ENCODE peak calls at places on chromosomes 5 and 9, in ten cellular contexts. One of them, this sample, is unnamed.

GRCh38 chr9:127735530-127736176 is 559 bp upstream of the TOR2A start:
- DNase-seq in AG04449: no peak
- DNase-seq in SK-N-SH: no peak
- DNase-seq in K562: no peak
- DNase-seq in A549: no peak
- DNase-seq in transverse colon: no peak
- DNase-seq in hepatocyte: no peak
- DNase-seq in Peyer's patch: no peak
- DNase-seq in mammary epithelial cell: no peak
- DNase-seq in cardiac muscle cell: no peak
- DNase-seq in this sample: no peak

GRCh38 chr9:100637787-100638186 is 59.9 kb downstream of the CAVIN4 start:
- DNase-seq in A549: no peak
- DNase-seq in AG04449: no peak
- DNase-seq in cardiac muscle cell: no peak
- DNase-seq in K562: no peak
- DNase-seq in Peyer's patch: no peak
- DNase-seq in transverse colon: no peak
- DNase-seq in mammary epithelial cell: no peak
- DNase-seq in SK-N-SH: no peak
- DNase-seq in hepatocyte: peak
- DNase-seq in this sample: no peak

GRCh38 chr5:173012882-173013281 is 29.3 kb downstream of the ATP6V0E1 start:
- DNase-seq in SK-N-SH: no peak
- DNase-seq in K562: no peak
- DNase-seq in mammary epithelial cell: no peak
- DNase-seq in A549: no peak
- DNase-seq in transverse colon: no peak
- DNase-seq in Peyer's patch: no peak
- DNase-seq in hepatocyte: no peak
- DNase-seq in cardiac muscle cell: no peak
- DNase-seq in AG04449: no peak
- DNase-seq in this sample: no peak

GRCh38 chr9:95076696-95077052 is 240.8 kb downstream of the FANCC start:
- DNase-seq in hepatocyte: no peak
- DNase-seq in A549: no peak
- DNase-seq in cardiac muscle cell: no peak
- DNase-seq in SK-N-SH: no peak
- DNase-seq in K562: no peak
- DNase-seq in Peyer's patch: no peak
- DNase-seq in AG04449: no peak
- DNase-seq in transverse colon: no peak
- DNase-seq in mammary epithelial cell: no peak
- DNase-seq in this sample: no peak

GRCh38 chr9:73753171-73753570 is 601.5 kb downstream of the ANXA1 start:
- DNase-seq in SK-N-SH: no peak
- DNase-seq in hepatocyte: no peak
- DNase-seq in K562: no peak
- DNase-seq in cardiac muscle cell: no peak
- DNase-seq in transverse colon: no peak
- DNase-seq in A549: no peak
- DNase-seq in AG04449: no peak
- DNase-seq in Peyer's patch: no peak
- DNase-seq in mammary epithelial cell: peak
- DNase-seq in this sample: no peak

GRCh38 chr5:170631471-170632195 is 127.8 kb downstream of the KCNIP1 start:
- DNase-seq in K562: peak
- DNase-seq in cardiac muscle cell: peak
- DNase-seq in Peyer's patch: no peak
- DNase-seq in transverse colon: no peak
- DNase-seq in hepatocyte: peak
- DNase-seq in mammary epithelial cell: no peak
- DNase-seq in A549: peak
- DNase-seq in SK-N-SH: peak
- DNase-seq in AG04449: no peak
- DNase-seq in this sample: no peak

GRCh38 chr9:32968101-32969011 is 33.1 kb downstream of the APTX start:
- DNase-seq in SK-N-SH: peak
- DNase-seq in AG04449: no peak
- DNase-seq in transverse colon: peak
- DNase-seq in Peyer's patch: no peak
- DNase-seq in K562: peak
- DNase-seq in A549: peak
- DNase-seq in hepatocyte: peak
- DNase-seq in mammary epithelial cell: peak
- DNase-seq in cardiac muscle cell: peak
- DNase-seq in this sample: no peak

GRCh38 chr9:120545691-120546565 is 34.0 kb downstream of the CDK5RAP2 start:
- DNase-seq in A549: no peak
- DNase-seq in mammary epithelial cell: no peak
- DNase-seq in hepatocyte: no peak
- DNase-seq in Peyer's patch: no peak
- DNase-seq in AG04449: no peak
- DNase-seq in transverse colon: no peak
- DNase-seq in cardiac muscle cell: no peak
- DNase-seq in SK-N-SH: no peak
- DNase-seq in K562: no peak
- DNase-seq in this sample: no peak

GRCh38 chr5:166507810-166508419 is 1783.5 kb upstream of the WWC1 start:
- DNase-seq in K562: no peak
- DNase-seq in transverse colon: no peak
- DNase-seq in A549: no peak
- DNase-seq in cardiac muscle cell: no peak
- DNase-seq in hepatocyte: no peak
- DNase-seq in SK-N-SH: no peak
- DNase-seq in mammary epithelial cell: no peak
- DNase-seq in Peyer's patch: no peak
- DNase-seq in AG04449: no peak
- DNase-seq in this sample: no peak

GRCh38 chr9:2127486-2127885 is 112.3 kb downstream of the SMARCA2 start:
- DNase-seq in Peyer's patch: no peak
- DNase-seq in SK-N-SH: no peak
- DNase-seq in AG04449: peak
- DNase-seq in mammary epithelial cell: no peak
- DNase-seq in A549: no peak
- DNase-seq in hepatocyte: no peak
- DNase-seq in cardiac muscle cell: no peak
- DNase-seq in transverse colon: no peak
- DNase-seq in K562: no peak
- DNase-seq in this sample: peak

GRCh38 chr9:2122299-2122698 is 107.2 kb downstream of the SMARCA2 start:
- DNase-seq in cardiac muscle cell: no peak
- DNase-seq in SK-N-SH: no peak
- DNase-seq in mammary epithelial cell: no peak
- DNase-seq in Peyer's patch: no peak
- DNase-seq in hepatocyte: no peak
- DNase-seq in transverse colon: no peak
- DNase-seq in A549: no peak
- DNase-seq in AG04449: no peak
- DNase-seq in K562: no peak
- DNase-seq in this sample: no peak

GRCh38 chr9:2128611-2129010 is 113.5 kb downstream of the SMARCA2 start:
- DNase-seq in Peyer's patch: no peak
- DNase-seq in K562: no peak
- DNase-seq in SK-N-SH: no peak
- DNase-seq in transverse colon: no peak
- DNase-seq in cardiac muscle cell: no peak
- DNase-seq in AG04449: no peak
- DNase-seq in hepatocyte: no peak
- DNase-seq in mammary epithelial cell: no peak
- DNase-seq in A549: no peak
- DNase-seq in this sample: no peak

GRCh38 chr9:2125909-2126308 is 110.8 kb downstream of the SMARCA2 start:
- DNase-seq in mammary epithelial cell: no peak
- DNase-seq in transverse colon: no peak
- DNase-seq in cardiac muscle cell: no peak
- DNase-seq in SK-N-SH: no peak
- DNase-seq in A549: no peak
- DNase-seq in K562: no peak
- DNase-seq in Peyer's patch: no peak
- DNase-seq in AG04449: no peak
- DNase-seq in hepatocyte: no peak
- DNase-seq in this sample: no peak

DNA sequence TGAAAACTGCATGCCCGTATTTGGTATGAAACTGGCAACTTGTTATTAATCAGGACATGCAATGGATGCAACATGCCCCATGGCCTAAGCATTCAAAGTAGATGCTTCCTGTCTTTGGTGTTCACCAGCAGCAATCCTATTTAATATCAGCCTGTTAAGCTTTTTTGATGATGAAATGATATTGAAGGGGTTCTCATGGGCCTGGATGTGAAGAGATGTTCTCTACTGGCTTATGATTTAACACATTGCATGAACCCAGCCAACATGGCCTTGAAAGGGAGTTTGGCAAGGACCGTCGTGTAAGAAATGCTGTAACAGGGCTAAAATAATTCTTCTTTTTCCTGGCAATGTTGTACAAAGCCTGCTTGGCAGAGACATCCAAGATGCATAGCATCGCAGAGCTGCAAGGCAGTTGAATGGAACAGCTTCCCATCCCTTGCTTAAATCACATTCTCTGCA is 111.2 kb downstream of the SMARCA2 start:
- DNase-seq in hepatocyte: no peak
- DNase-seq in K562: no peak
- DNase-seq in AG04449: no peak
- DNase-seq in mammary epithelial cell: no peak
- DNase-seq in cardiac muscle cell: no peak
- DNase-seq in transverse colon: no peak
- DNase-seq in SK-N-SH: no peak
- DNase-seq in A549: no peak
- DNase-seq in Peyer's patch: no peak
- DNase-seq in this sample: no peak
- H3K4me3 ChIP-seq in hepatocyte: no peak
- H3K4me3 ChIP-seq in K562: no peak
- H3K4me3 ChIP-seq in AG04449: no peak
- H3K4me3 ChIP-seq in mammary epithelial cell: no peak
- H3K4me3 ChIP-seq in cardiac muscle cell: no peak
- H3K4me3 ChIP-seq in transverse colon: no peak
- H3K4me3 ChIP-seq in SK-N-SH: no peak
- H3K4me3 ChIP-seq in A549: no peak
- H3K4me3 ChIP-seq in Peyer's patch: no peak
- H3K4me3 ChIP-seq in this sample: no peak

GRCh38 chr9:79955300-79955699 is 383.5 kb downstream of the TLE4 start:
- DNase-seq in Peyer's patch: no peak
- DNase-seq in hepatocyte: no peak
- DNase-seq in transverse colon: no peak
- DNase-seq in K562: no peak
- DNase-seq in AG04449: no peak
- DNase-seq in A549: no peak
- DNase-seq in SK-N-SH: no peak
- DNase-seq in cardiac muscle cell: no peak
- DNase-seq in mammary epithelial cell: no peak
- DNase-seq in this sample: no peak
- TF ChIP-seq CTCF in Peyer's patch: peak
- TF ChIP-seq CTCF in hepatocyte: peak
- TF ChIP-seq CTCF in transverse colon: peak
- TF ChIP-seq CTCF in K562: no peak
- TF ChIP-seq CTCF in AG04449: peak
- TF ChIP-seq CTCF in A549: no peak
- TF ChIP-seq CTCF in SK-N-SH: peak
- TF ChIP-seq CTCF in cardiac muscle cell: peak
- TF ChIP-seq CTCF in mammary epithelial cell: peak
- TF ChIP-seq CTCF in this sample: peak

GRCh38 chr9:98218562-98219363 is 26.3 kb upstream of the CORO2A start:
- DNase-seq in SK-N-SH: no peak
- DNase-seq in K562: no peak
- DNase-seq in Peyer's patch: no peak
- DNase-seq in AG04449: peak
- DNase-seq in A549: no peak
- DNase-seq in mammary epithelial cell: no peak
- DNase-seq in cardiac muscle cell: no peak
- DNase-seq in hepatocyte: no peak
- DNase-seq in transverse colon: no peak
- DNase-seq in this sample: no peak

GRCh38 chr9:98220911-98221310 is 28.5 kb upstream of the CORO2A start:
- DNase-seq in SK-N-SH: no peak
- DNase-seq in cardiac muscle cell: no peak
- DNase-seq in AG04449: no peak
- DNase-seq in K562: no peak
- DNase-seq in mammary epithelial cell: no peak
- DNase-seq in hepatocyte: no peak
- DNase-seq in A549: no peak
- DNase-seq in transverse colon: no peak
- DNase-seq in Peyer's patch: no peak
- DNase-seq in this sample: no peak

GRCh38 chr9:98219364-98219716 is 26.9 kb upstream of the CORO2A start:
- DNase-seq in Peyer's patch: no peak
- DNase-seq in cardiac muscle cell: no peak
- DNase-seq in A549: no peak
- DNase-seq in AG04449: no peak
- DNase-seq in SK-N-SH: no peak
- DNase-seq in hepatocyte: no peak
- DNase-seq in transverse colon: no peak
- DNase-seq in mammary epithelial cell: no peak
- DNase-seq in K562: no peak
- DNase-seq in this sample: no peak

GRCh38 chr9:98217255-98217654 is 24.8 kb upstream of the CORO2A start:
- DNase-seq in cardiac muscle cell: no peak
- DNase-seq in AG04449: no peak
- DNase-seq in A549: no peak
- DNase-seq in transverse colon: no peak
- DNase-seq in SK-N-SH: no peak
- DNase-seq in mammary epithelial cell: no peak
- DNase-seq in hepatocyte: no peak
- DNase-seq in K562: no peak
- DNase-seq in Peyer's patch: no peak
- DNase-seq in this sample: no peak

DNA sequence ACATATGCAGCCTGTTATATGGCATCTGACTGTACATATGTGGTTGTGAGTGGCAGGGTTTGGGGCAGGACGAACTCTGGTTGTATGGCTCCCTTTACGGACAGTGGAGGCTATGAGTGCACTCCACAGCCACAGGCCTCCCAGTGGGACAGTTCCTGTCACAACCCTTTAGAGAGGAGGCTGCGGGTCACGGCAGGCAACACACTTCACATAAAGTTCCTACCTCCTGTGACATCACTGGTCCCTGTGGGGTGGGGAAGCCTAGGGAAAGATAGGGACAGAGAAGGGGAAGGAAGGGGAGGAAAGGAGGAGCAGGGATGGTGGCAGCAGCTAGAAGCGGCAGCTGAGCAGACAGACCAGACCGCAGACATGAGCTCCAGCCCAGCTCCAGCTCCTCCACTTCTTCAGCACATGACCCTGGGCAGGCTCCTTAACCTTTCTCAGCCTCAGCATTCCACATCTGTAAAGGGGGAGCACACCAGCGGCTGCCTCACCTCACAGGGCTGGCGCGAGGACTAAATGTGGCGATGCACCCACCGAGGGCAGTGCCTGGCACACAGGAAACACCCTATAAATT is 27.4 kb upstream of the CORO2A start:
- DNase-seq in hepatocyte: no peak
- DNase-seq in SK-N-SH: no peak
- DNase-seq in AG04449: no peak
- DNase-seq in K562: no peak
- DNase-seq in mammary epithelial cell: no peak
- DNase-seq in A549: no peak
- DNase-seq in transverse colon: no peak
- DNase-seq in Peyer's patch: no peak
- DNase-seq in cardiac muscle cell: no peak
- DNase-seq in this sample: no peak
- H3K4me3 ChIP-seq in hepatocyte: no peak
- H3K4me3 ChIP-seq in SK-N-SH: no peak
- H3K4me3 ChIP-seq in AG04449: no peak
- H3K4me3 ChIP-seq in K562: no peak
- H3K4me3 ChIP-seq in mammary epithelial cell: no peak
- H3K4me3 ChIP-seq in A549: no peak
- H3K4me3 ChIP-seq in transverse colon: no peak
- H3K4me3 ChIP-seq in Peyer's patch: no peak
- H3K4me3 ChIP-seq in cardiac muscle cell: no peak
- H3K4me3 ChIP-seq in this sample: no peak

GRCh38 chr9:83379045-83379444 is 159.2 kb downstream of the FRMD3 start:
- DNase-seq in A549: no peak
- DNase-seq in SK-N-SH: no peak
- DNase-seq in Peyer's patch: no peak
- DNase-seq in AG04449: no peak
- DNase-seq in transverse colon: no peak
- DNase-seq in hepatocyte: no peak
- DNase-seq in K562: no peak
- DNase-seq in cardiac muscle cell: no peak
- DNase-seq in mammary epithelial cell: no peak
- DNase-seq in this sample: no peak
- TF ChIP-seq CTCF in A549: no peak
- TF ChIP-seq CTCF in SK-N-SH: no peak
- TF ChIP-seq CTCF in Peyer's patch: no peak
- TF ChIP-seq CTCF in AG04449: no peak
- TF ChIP-seq CTCF in transverse colon: no peak
- TF ChIP-seq CTCF in hepatocyte: no peak
- TF ChIP-seq CTCF in K562: no peak
- TF ChIP-seq CTCF in cardiac muscle cell: no peak
- TF ChIP-seq CTCF in mammary epithelial cell: no peak
- TF ChIP-seq CTCF in this sample: no peak